ENCODE peak calls at places on chromosome 22, in seven cellular contexts. One of them, this sample, is unnamed.

GRCh38 chr22:28976588-28976987 is 85.0 kb downstream of the C22orf31 start:
- DNase-seq in body of pancreas: no peak
- DNase-seq in AG09309: peak; percentile 21
- DNase-seq in bronchial epithelial cell: peak; percentile 88
- DNase-seq in NCI-H1092 treated with DMSO at 0.1 percent for 48 hours: no peak
- DNase-seq in ovary: no peak
- DNase-seq in RWPE1: peak; percentile 59
- DNase-seq in this sample: no peak

GRCh38 chr22:49502126-49502826 is 325.4 kb downstream of the BRD1 start:
- DNase-seq in body of pancreas: no peak
- DNase-seq in AG09309: no peak
- DNase-seq in bronchial epithelial cell: no peak
- DNase-seq in NCI-H1092 treated with DMSO at 0.1 percent for 48 hours: no peak
- DNase-seq in ovary: no peak
- DNase-seq in RWPE1: no peak
- DNase-seq in this sample: no peak

GRCh38 chr22:25673721-25674120 is 68.3 kb upstream of the MYO18B start:
- DNase-seq in body of pancreas: no peak
- DNase-seq in AG09309: no peak
- DNase-seq in bronchial epithelial cell: no peak
- DNase-seq in NCI-H1092 treated with DMSO at 0.1 percent for 48 hours: no peak
- DNase-seq in ovary: no peak
- DNase-seq in RWPE1: no peak
- DNase-seq in this sample: no peak

GRCh38 chr22:39898997-39899396 is 1.9 kb upstream of the GRAP2 start:
- DNase-seq in body of pancreas: no peak
- DNase-seq in AG09309: no peak
- DNase-seq in bronchial epithelial cell: no peak
- DNase-seq in NCI-H1092 treated with DMSO at 0.1 percent for 48 hours: no peak
- DNase-seq in ovary: no peak
- DNase-seq in RWPE1: no peak
- DNase-seq in this sample: no peak

GRCh38 chr22:48705159-48705916 is 1122.3 kb downstream of the BRD1 start:
- DNase-seq in body of pancreas: no peak
- DNase-seq in AG09309: no peak
- DNase-seq in bronchial epithelial cell: no peak
- DNase-seq in NCI-H1092 treated with DMSO at 0.1 percent for 48 hours: no peak
- DNase-seq in ovary: no peak
- DNase-seq in RWPE1: no peak
- DNase-seq in this sample: no peak

GRCh38 chr22:36762687-36763260 is 13.1 kb downstream of the IFT27 start:
- DNase-seq in body of pancreas: no peak
- DNase-seq in AG09309: no peak
- DNase-seq in bronchial epithelial cell: no peak
- DNase-seq in NCI-H1092 treated with DMSO at 0.1 percent for 48 hours: no peak
- DNase-seq in ovary: peak; percentile 37
- DNase-seq in RWPE1: no peak
- DNase-seq in this sample: peak; percentile 62

GRCh38 chr22:46246178-46246577 is 3.9 kb downstream of the CDPF1 start:
- DNase-seq in body of pancreas: no peak
- DNase-seq in AG09309: no peak
- DNase-seq in bronchial epithelial cell: no peak
- DNase-seq in NCI-H1092 treated with DMSO at 0.1 percent for 48 hours: no peak
- DNase-seq in ovary: no peak
- DNase-seq in RWPE1: no peak
- DNase-seq in this sample: no peak

GRCh38 chr22:47367107-47367690 is 604.7 kb downstream of the TBC1D22A start:
- DNase-seq in body of pancreas: no peak
- DNase-seq in AG09309: no peak
- DNase-seq in bronchial epithelial cell: no peak
- DNase-seq in NCI-H1092 treated with DMSO at 0.1 percent for 48 hours: no peak
- DNase-seq in ovary: no peak
- DNase-seq in RWPE1: no peak
- DNase-seq in this sample: no peak

GRCh38 chr22:24233816-24234215 is 11.1 kb downstream of the GGT5 start:
- DNase-seq in body of pancreas: no peak
- DNase-seq in AG09309: no peak
- DNase-seq in bronchial epithelial cell: no peak
- DNase-seq in NCI-H1092 treated with DMSO at 0.1 percent for 48 hours: no peak
- DNase-seq in ovary: no peak
- DNase-seq in RWPE1: no peak
- DNase-seq in this sample: no peak

GRCh38 chr22:48644997-48645396 is 1182.7 kb downstream of the BRD1 start:
- DNase-seq in body of pancreas: no peak
- DNase-seq in AG09309: no peak
- DNase-seq in bronchial epithelial cell: no peak
- DNase-seq in NCI-H1092 treated with DMSO at 0.1 percent for 48 hours: no peak
- DNase-seq in ovary: no peak
- DNase-seq in RWPE1: no peak
- DNase-seq in this sample: no peak

GRCh38 chr22:48890693-48891554 is 936.7 kb downstream of the BRD1 start:
- DNase-seq in body of pancreas: no peak
- DNase-seq in AG09309: no peak
- DNase-seq in bronchial epithelial cell: no peak
- DNase-seq in NCI-H1092 treated with DMSO at 0.1 percent for 48 hours: no peak
- DNase-seq in ovary: no peak
- DNase-seq in RWPE1: no peak
- DNase-seq in this sample: no peak

GRCh38 chr22:17492247-17492646 is 71.1 kb upstream of the SLC25A18 start:
- DNase-seq in body of pancreas: no peak
- DNase-seq in AG09309: no peak
- DNase-seq in bronchial epithelial cell: no peak
- DNase-seq in NCI-H1092 treated with DMSO at 0.1 percent for 48 hours: no peak
- DNase-seq in ovary: peak; percentile 28
- DNase-seq in RWPE1: no peak
- DNase-seq in this sample: no peak

GRCh38 chr22:20446383-20446970 is 8.9 kb upstream of the SCARF2 start:
- DNase-seq in body of pancreas: no peak
- DNase-seq in AG09309: no peak
- DNase-seq in bronchial epithelial cell: no peak
- DNase-seq in NCI-H1092 treated with DMSO at 0.1 percent for 48 hours: no peak
- DNase-seq in ovary: no peak
- DNase-seq in RWPE1: no peak
- DNase-seq in this sample: no peak

GRCh38 chr22:43154887-43155536 is 3.7 kb downstream of the TSPO start:
- DNase-seq in body of pancreas: no peak
- DNase-seq in AG09309: no peak
- DNase-seq in bronchial epithelial cell: no peak
- DNase-seq in NCI-H1092 treated with DMSO at 0.1 percent for 48 hours: no peak
- DNase-seq in ovary: no peak
- DNase-seq in RWPE1: no peak
- DNase-seq in this sample: no peak

GRCh38 chr22:24901448-24901847 is 45.0 kb downstream of the LHFPL7 start:
- DNase-seq in body of pancreas: no peak
- DNase-seq in AG09309: no peak
- DNase-seq in bronchial epithelial cell: no peak
- DNase-seq in NCI-H1092 treated with DMSO at 0.1 percent for 48 hours: no peak
- DNase-seq in ovary: no peak
- DNase-seq in RWPE1: no peak
- DNase-seq in this sample: no peak